ENCODE peak calls at places on chromosomes 4 and X, in six cellular contexts. M is IMR-90; E is CD4-positive, alpha-beta memory T cell; Q is GM23338; R is left lung; J is activated CD4-positive, alpha-beta T cell treated with anti-CD3 and anti-CD28 coated beads, Interleukin-2, amount 50 U/mL, for 48 hours. S is an unnamed sample.

GRCh38 chrX:106168107-106168506 is at the start of gene PWWP3B:
- DNase-seq in J (no peak), M (no peak), E (no peak), R (peak; percentile 33), Q (peak; percentile 74), S (no peak)

GRCh38 chrX:134184936-134185335 is 52.0 kb upstream of the CCDC160 start:
- DNase-seq in M (no peak), E (no peak), J (no peak), Q (no peak), R (no peak), S (no peak)

GRCh38 chr4:106584590-106584989 is 216.0 kb upstream of the GIMD1 start:
- DNase-seq in E (no peak), R (no peak), Q (no peak), J (no peak), M (peak; percentile 6), S (no peak)

GRCh38 chr4:74996996-74997395 is 64.1 kb downstream of the PARM1 start:
- DNase-seq in R (no peak), E (no peak), M (no peak), J (no peak), Q (no peak), S (no peak)

GRCh38 chr4:62135565-62136156 is 935.5 kb downstream of the ADGRL3 start:
- DNase-seq in R (no peak), E (no peak), Q (no peak), M (no peak), J (no peak), S (no peak)

GRCh38 chr4:74054483-74055032 is 16.1 kb upstream of the CXCL3 start:
- DNase-seq in J (no peak), R (no peak), E (no peak), M (no peak), Q (no peak), S (no peak)

GRCh38 chr4:150368667-150369066 is 213.3 kb upstream of the MAB21L2 start:
- DNase-seq in E (no peak), Q (no peak), R (no peak), J (no peak), M (peak; percentile 35), S (no peak)

GRCh38 chr4:105306820-105307219 is 160.1 kb downstream of the TET2 start:
- DNase-seq in Q (no peak), J (peak; percentile 10), E (no peak), M (no peak), R (no peak), S (no peak)

GRCh38 chr4:15162465-15163283 is 160.4 kb downstream of the CPEB2 start:
- DNase-seq in Q (peak; percentile 8), M (peak; percentile 53), R (no peak), E (no peak), J (no peak), S (peak; percentile 32)

GRCh38 chrX:19544693-19545305 is 29.5 kb upstream of the MAP3K15 start:
- DNase-seq in J (peak; percentile 50), E (peak; percentile 28), R (no peak), Q (peak; percentile 69), M (peak; percentile 70), S (peak; percentile 63)

GRCh38 chr4:83328486-83328885 is 6.2 kb downstream of the HPSE start:
- DNase-seq in R (no peak), J (no peak), E (no peak), M (no peak), Q (peak; percentile 79), S (peak; percentile 21)

GRCh38 chrX:69060631-69061408 is 104.4 kb downstream of the PJA1 start:
- DNase-seq in M (peak; percentile 31), E (no peak), R (no peak), J (no peak), Q (peak; percentile 48), S (no peak)